ENCODE peak calls at places on chromosomes 1 and 21, in six cellular contexts. One of them, this sample, is unnamed.

GRCh38 chr1:111364690-111365089 is 62.8 kb downstream of the OVGP1 start:
- DNase-seq in HepG2: peak
- DNase-seq in K562: no peak
- DNase-seq in H1: no peak
- DNase-seq in WTC11: no peak
- DNase-seq in GM12878: no peak
- DNase-seq in this sample: no peak

GRCh38 chr1:32303997-32304622 is 12.2 kb downstream of the HDAC1 start:
- DNase-seq in GM12878: no peak
- DNase-seq in K562: no peak
- DNase-seq in H1: no peak
- DNase-seq in WTC11: no peak
- DNase-seq in HepG2: no peak
- DNase-seq in this sample: no peak

GRCh38 chr1:9891207-9891606 is 18.9 kb downstream of the CTNNBIP1 start:
- DNase-seq in H1: no peak
- DNase-seq in GM12878: no peak
- DNase-seq in K562: no peak
- DNase-seq in WTC11: no peak
- DNase-seq in HepG2: no peak
- DNase-seq in this sample: no peak

GRCh38 chr1:21942464-21942863 is 5.4 kb upstream of the HSPG2 start:
- DNase-seq in K562: no peak
- DNase-seq in GM12878: no peak
- DNase-seq in H1: no peak
- DNase-seq in WTC11: no peak
- DNase-seq in HepG2: no peak
- DNase-seq in this sample: no peak

GRCh38 chr1:46517010-46517600 is 27.5 kb downstream of the DMBX1 start:
- DNase-seq in H1: peak
- DNase-seq in GM12878: no peak
- DNase-seq in WTC11: peak
- DNase-seq in HepG2: no peak
- DNase-seq in K562: peak
- DNase-seq in this sample: peak

GRCh38 chr1:214330240-214330639 is 49.3 kb downstream of the SMYD2 start:
- DNase-seq in K562: no peak
- DNase-seq in H1: no peak
- DNase-seq in WTC11: no peak
- DNase-seq in HepG2: no peak
- DNase-seq in GM12878: no peak
- DNase-seq in this sample: no peak

GRCh38 chr1:112465122-112465521 is 43.6 kb upstream of the WNT2B start:
- DNase-seq in GM12878: no peak
- DNase-seq in HepG2: no peak
- DNase-seq in H1: no peak
- DNase-seq in WTC11: no peak
- DNase-seq in K562: no peak
- DNase-seq in this sample: no peak

GRCh38 chr1:14067036-14067435 is 367.0 kb downstream of the PRDM2 start:
- DNase-seq in H1: no peak
- DNase-seq in HepG2: no peak
- DNase-seq in K562: no peak
- DNase-seq in GM12878: no peak
- DNase-seq in WTC11: no peak
- DNase-seq in this sample: no peak

GRCh38 chr1:156705918-156706646 is 699 bp upstream of the CRABP2 start:
- DNase-seq in K562: peak
- DNase-seq in GM12878: no peak
- DNase-seq in H1: peak
- DNase-seq in HepG2: peak
- DNase-seq in WTC11: peak
- DNase-seq in this sample: no peak

GRCh38 chr1:89962024-89962741 is 32.7 kb upstream of the ZNF326 start:
- DNase-seq in HepG2: no peak
- DNase-seq in H1: no peak
- DNase-seq in WTC11: no peak
- DNase-seq in GM12878: no peak
- DNase-seq in K562: no peak
- DNase-seq in this sample: no peak

GRCh38 chr21:42360317-42360716 is 6.0 kb downstream of the TFF1 start:
- DNase-seq in WTC11: no peak
- DNase-seq in H1: no peak
- DNase-seq in HepG2: peak
- DNase-seq in K562: no peak
- DNase-seq in GM12878: no peak
- DNase-seq in this sample: peak

GRCh38 chr1:87572008-87572407 is 243.3 kb downstream of the LMO4 start:
- DNase-seq in K562: peak
- DNase-seq in GM12878: no peak
- DNase-seq in WTC11: no peak
- DNase-seq in HepG2: no peak
- DNase-seq in H1: no peak
- DNase-seq in this sample: no peak

GRCh38 chr1:108828074-108828961 is 28.6 kb downstream of the AKNAD1 start:
- DNase-seq in GM12878: peak
- DNase-seq in HepG2: peak
- DNase-seq in K562: peak
- DNase-seq in WTC11: peak
- DNase-seq in H1: peak
- DNase-seq in this sample: peak

GRCh38 chr1:209815931-209816338 is 10.0 kb upstream of the IRF6 start:
- DNase-seq in H1: no peak
- DNase-seq in HepG2: no peak
- DNase-seq in WTC11: no peak
- DNase-seq in K562: no peak
- DNase-seq in GM12878: no peak
- DNase-seq in this sample: no peak

GRCh38 chr1:27525296-27526271 is 35.6 kb upstream of the WASF2 start:
- DNase-seq in HepG2: no peak
- DNase-seq in H1: peak
- DNase-seq in K562: peak
- DNase-seq in WTC11: peak
- DNase-seq in GM12878: peak
- DNase-seq in this sample: no peak

GRCh38 chr1:19622204-19622603 is 21.9 kb upstream of the NBL1 start:
- DNase-seq in H1: no peak
- DNase-seq in WTC11: no peak
- DNase-seq in HepG2: no peak
- DNase-seq in GM12878: no peak
- DNase-seq in K562: no peak
- DNase-seq in this sample: no peak

GRCh38 chr1:21680918-21681317 is 11.8 kb upstream of the RAP1GAP start:
- DNase-seq in HepG2: no peak
- DNase-seq in WTC11: no peak
- DNase-seq in GM12878: no peak
- DNase-seq in K562: no peak
- DNase-seq in H1: peak
- DNase-seq in this sample: no peak

GRCh38 chr1:212669102-212669501 is 30.5 kb downstream of the BATF3 start:
- DNase-seq in WTC11: no peak
- DNase-seq in HepG2: peak
- DNase-seq in GM12878: no peak
- DNase-seq in K562: peak
- DNase-seq in H1: peak
- DNase-seq in this sample: peak

GRCh38 chr1:73662526-73662925 is 535.5 kb downstream of the LRRIQ3 start:
- DNase-seq in GM12878: no peak
- DNase-seq in H1: no peak
- DNase-seq in K562: no peak
- DNase-seq in WTC11: no peak
- DNase-seq in HepG2: no peak
- DNase-seq in this sample: no peak

GRCh38 chr21:26769613-26770188 is 75.5 kb downstream of the ADAMTS1 start:
- DNase-seq in H1: no peak
- DNase-seq in GM12878: no peak
- DNase-seq in HepG2: no peak
- DNase-seq in WTC11: no peak
- DNase-seq in K562: no peak
- DNase-seq in this sample: no peak

GRCh38 chr1:28530456-28530855 is 22.4 kb upstream of the TRNAU1AP start:
- DNase-seq in K562: no peak
- DNase-seq in HepG2: no peak
- DNase-seq in GM12878: no peak
- DNase-seq in H1: no peak
- DNase-seq in WTC11: no peak
- DNase-seq in this sample: no peak

GRCh38 chr1:63906053-63906704 is 132.4 kb downstream of the ROR1 start:
- DNase-seq in K562: no peak
- DNase-seq in H1: no peak
- DNase-seq in GM12878: no peak
- DNase-seq in HepG2: no peak
- DNase-seq in WTC11: no peak
- DNase-seq in this sample: no peak

GRCh38 chr1:24503003-24503751 is 541 bp downstream of the RCAN3 start:
- DNase-seq in K562: no peak
- DNase-seq in WTC11: no peak
- DNase-seq in H1: no peak
- DNase-seq in GM12878: no peak
- DNase-seq in HepG2: no peak
- DNase-seq in this sample: no peak

GRCh38 chr21:28856588-28857250 is 136.0 kb downstream of the LTN1 start:
- DNase-seq in HepG2: peak
- DNase-seq in GM12878: no peak
- DNase-seq in H1: no peak
- DNase-seq in WTC11: peak
- DNase-seq in K562: no peak
- DNase-seq in this sample: no peak

GRCh38 chr1:58883037-58883887 is 99.4 kb upstream of the JUN start:
- DNase-seq in WTC11: no peak
- DNase-seq in H1: no peak
- DNase-seq in GM12878: no peak
- DNase-seq in HepG2: peak
- DNase-seq in K562: peak
- DNase-seq in this sample: peak

GRCh38 chr1:30816211-30817082 is 58.9 kb upstream of the LAPTM5 start:
- DNase-seq in GM12878: no peak
- DNase-seq in WTC11: peak
- DNase-seq in K562: no peak
- DNase-seq in HepG2: no peak
- DNase-seq in H1: peak
- DNase-seq in this sample: no peak

GRCh38 chr1:220124542-220124941 is 30.6 kb downstream of the IARS2 start:
- DNase-seq in K562: no peak
- DNase-seq in WTC11: no peak
- DNase-seq in H1: no peak
- DNase-seq in HepG2: no peak
- DNase-seq in GM12878: no peak
- DNase-seq in this sample: no peak

GRCh38 chr1:109773203-109773899 is 9.6 kb upstream of the EPS8L3 start:
- DNase-seq in GM12878: peak
- DNase-seq in K562: peak
- DNase-seq in WTC11: peak
- DNase-seq in H1: peak
- DNase-seq in HepG2: peak
- DNase-seq in this sample: peak

GRCh38 chr1:60973668-60974067 is 108.7 kb upstream of the NFIA start:
- DNase-seq in WTC11: no peak
- DNase-seq in GM12878: no peak
- DNase-seq in HepG2: no peak
- DNase-seq in K562: no peak
- DNase-seq in H1: no peak
- DNase-seq in this sample: no peak

GRCh38 chr1:60972841-60973364 is 109.5 kb upstream of the NFIA start:
- DNase-seq in WTC11: no peak
- DNase-seq in HepG2: peak
- DNase-seq in H1: no peak
- DNase-seq in K562: peak
- DNase-seq in GM12878: no peak
- DNase-seq in this sample: no peak

GRCh38 chr1:60977661-60978060 is 104.7 kb upstream of the NFIA start:
- DNase-seq in WTC11: no peak
- DNase-seq in HepG2: no peak
- DNase-seq in H1: no peak
- DNase-seq in K562: no peak
- DNase-seq in GM12878: no peak
- DNase-seq in this sample: no peak

GRCh38 chr1:60974973-60975372 is 107.4 kb upstream of the NFIA start:
- DNase-seq in H1: no peak
- DNase-seq in HepG2: no peak
- DNase-seq in K562: no peak
- DNase-seq in WTC11: no peak
- DNase-seq in GM12878: no peak
- DNase-seq in this sample: no peak

GRCh38 chr1:60974524-60974923 is 107.8 kb upstream of the NFIA start:
- DNase-seq in H1: no peak
- DNase-seq in K562: no peak
- DNase-seq in HepG2: no peak
- DNase-seq in GM12878: no peak
- DNase-seq in WTC11: no peak
- DNase-seq in this sample: no peak
- TF ChIP-seq ATF3 in H1: no peak
- TF ChIP-seq ATF3 in K562: no peak
- TF ChIP-seq ATF3 in HepG2: no peak
- TF ChIP-seq ATF3 in GM12878: no peak
- TF ChIP-seq ATF3 in WTC11: no peak
- TF ChIP-seq ATF3 in this sample: no peak

DNA sequence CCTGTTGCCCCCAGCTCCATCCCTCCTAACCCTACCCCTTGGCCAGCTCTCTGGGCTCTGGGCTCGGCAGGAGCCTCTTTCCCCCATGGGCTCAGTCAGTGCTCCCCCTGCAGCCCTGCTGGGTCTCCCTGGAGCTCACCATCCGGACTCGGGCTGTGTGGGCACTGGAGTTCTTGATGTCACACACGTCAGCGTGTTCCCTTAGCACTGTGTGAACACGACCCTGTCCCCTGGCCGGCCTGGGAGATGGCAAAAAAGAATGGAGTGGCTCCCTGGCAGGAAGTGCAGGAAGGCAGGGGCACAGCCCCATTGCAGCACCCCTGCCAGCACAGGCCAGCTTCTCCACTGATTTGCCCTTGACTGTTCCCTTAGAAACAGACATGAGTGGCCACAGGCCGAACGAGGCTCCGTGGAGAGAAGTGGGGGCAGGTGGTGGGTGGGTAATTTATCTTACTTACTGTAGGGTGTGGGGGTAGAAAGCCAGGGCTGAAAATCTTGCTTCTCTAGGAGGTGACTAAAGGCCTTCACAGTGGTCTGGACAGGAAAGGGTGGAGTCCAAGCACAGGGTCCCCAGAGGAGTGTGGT is 381.8 kb upstream of the VAMP3 start:
- DNase-seq in H1: peak
- DNase-seq in GM12878: no peak
- DNase-seq in K562: no peak
- DNase-seq in HepG2: no peak
- DNase-seq in WTC11: no peak
- DNase-seq in this sample: no peak
- TF ChIP-seq ATF3 in H1: no peak
- TF ChIP-seq ATF3 in GM12878: no peak
- TF ChIP-seq ATF3 in K562: no peak
- TF ChIP-seq ATF3 in HepG2: no peak
- TF ChIP-seq ATF3 in WTC11: no peak
- TF ChIP-seq ATF3 in this sample: no peak

GRCh38 chr1:230337266-230337665 is 88.9 kb downstream of the PGBD5 start:
- DNase-seq in GM12878: no peak
- DNase-seq in H1: no peak
- DNase-seq in K562: no peak
- DNase-seq in WTC11: no peak
- DNase-seq in HepG2: no peak
- DNase-seq in this sample: no peak
- TF ChIP-seq ATF3 in GM12878: no peak
- TF ChIP-seq ATF3 in H1: no peak
- TF ChIP-seq ATF3 in K562: no peak
- TF ChIP-seq ATF3 in WTC11: no peak
- TF ChIP-seq ATF3 in HepG2: no peak
- TF ChIP-seq ATF3 in this sample: no peak

GRCh38 chr21:37917612-37918011 is 1.4 kb upstream of the KCNJ6 start:
- DNase-seq in K562: no peak
- DNase-seq in H1: no peak
- DNase-seq in GM12878: no peak
- DNase-seq in WTC11: no peak
- DNase-seq in HepG2: no peak
- DNase-seq in this sample: no peak
- TF ChIP-seq ATF3 in K562: no peak
- TF ChIP-seq ATF3 in H1: no peak
- TF ChIP-seq ATF3 in GM12878: no peak
- TF ChIP-seq ATF3 in WTC11: no peak
- TF ChIP-seq ATF3 in HepG2: no peak
- TF ChIP-seq ATF3 in this sample: no peak